ENCODE peak calls at places on chromosomes 2 and 18, in five cellular contexts. Q is neuronal stem cell, H is H9, X is mesenchymal stem cell, K is IMR-90. I is an unnamed sample.

GRCh38 chr18:76610933-76611749 is 116.1 kb upstream of the ZNF516 start:
- DNase-seq in X (peak), K (peak), Q (no peak), H (no peak), I (no peak)

GRCh38 chr2:106781196-106781595 is 104.8 kb downstream of the ST6GAL2 start:
- DNase-seq in H (no peak), K (no peak), X (no peak), Q (no peak), I (no peak)

GRCh38 chr2:206173147-206173546 is 13.5 kb downstream of the EEF1B2 start:
- DNase-seq in K (no peak), H (no peak), Q (no peak), X (no peak), I (no peak)

GRCh38 chr2:239678666-239679296 is 278.0 kb upstream of the HDAC4 start:
- DNase-seq in Q (no peak), K (no peak), H (no peak), X (no peak), I (no peak)

GRCh38 chr2:44894058-44894457 is 47.4 kb upstream of the SIX3 start:
- DNase-seq in Q (no peak), K (no peak), X (no peak), H (no peak), I (no peak)

GRCh38 chr2:195572894-195573293 is 84.1 kb upstream of the SLC39A10 start:
- DNase-seq in X (no peak), H (no peak), K (no peak), Q (no peak), I (no peak)

GRCh38 chr2:212124597-212124996 is 414.0 kb downstream of the ERBB4 start:
- DNase-seq in H (no peak), Q (no peak), K (peak), X (peak), I (peak)

GRCh38 chr18:61735564-61736102 is 157.2 kb downstream of the RNF152 start:
- DNase-seq in X (no peak), Q (no peak), H (no peak), K (no peak), I (no peak)

GRCh38 chr2:231554748-231555545 is 24.7 kb upstream of the NMUR1 start:
- DNase-seq in H (no peak), X (peak), K (peak), Q (no peak), I (no peak)

GRCh38 chr2:190685348-190685747 is 36.5 kb downstream of the NAB1 start:
- DNase-seq in X (no peak), H (no peak), Q (no peak), K (no peak), I (no peak)

GRCh38 chr2:98743835-98744234 is 12.9 kb upstream of the MGAT4A start:
- DNase-seq in K (no peak), Q (no peak), H (no peak), X (no peak), I (no peak)

GRCh38 chr2:237874585-237875161 is 15.2 kb downstream of the RAMP1 start:
- DNase-seq in Q (no peak), K (peak), X (peak), H (no peak), I (peak)

GRCh38 chr2:240926516-240927389 is 20.6 kb downstream of the CROCC2 start:
- DNase-seq in K (peak), Q (no peak), X (no peak), H (peak), I (peak)

GRCh38 chr2:143736904-143737303 is 607.7 kb downstream of the ARHGAP15 start:
- DNase-seq in H (no peak), Q (no peak), K (no peak), X (no peak), I (no peak)

GRCh38 chr2:24209389-24210105 is 34.7 kb downstream of the FAM228A start:
- DNase-seq in H (no peak), K (no peak), Q (no peak), X (no peak), I (no peak)

GRCh38 chr2:59389240-59389639 is 1148.1 kb upstream of the FANCL start:
- DNase-seq in K (no peak), H (no peak), Q (no peak), X (peak), I (peak)

GRCh38 chr2:209422191-209422754 is 1.6 kb upstream of the MAP2 start:
- DNase-seq in X (no peak), Q (no peak), K (no peak), H (no peak), I (no peak)

GRCh38 chr18:79064228-79064627 is 5.0 kb upstream of the ATP9B start:
- DNase-seq in X (no peak), H (no peak), K (no peak), Q (no peak), I (no peak)

GRCh38 chr2:26292646-26293045 is 47.9 kb downstream of the HADHB start:
- DNase-seq in Q (no peak), H (no peak), X (peak), K (peak), I (peak)

GRCh38 chr2:206083602-206084467 is 2.1 kb downstream of the INO80D start:
- DNase-seq in K (no peak), H (peak), Q (no peak), X (peak), I (no peak)

GRCh38 chr2:228613133-228613532 is 431.6 kb upstream of the SPHKAP start:
- DNase-seq in X (peak), Q (no peak), K (peak), H (no peak), I (no peak)

GRCh38 chr2:208370881-208371633 is 35.5 kb upstream of the PTH2R start:
- DNase-seq in H (no peak), K (peak), X (no peak), Q (no peak), I (no peak)

GRCh38 chr2:219045937-219046550 is 4.7 kb upstream of the CFAP65 start:
- DNase-seq in K (peak), Q (peak), H (peak), X (peak), I (peak)

GRCh38 chr2:231671617-231672350 is 36.5 kb upstream of the PTMA start:
- DNase-seq in Q (no peak), H (no peak), K (no peak), X (no peak), I (peak)

GRCh38 chr2:230664128-230664527 is 48.5 kb upstream of the CAB39 start:
- DNase-seq in H (no peak), X (no peak), Q (no peak), K (peak), I (no peak)

GRCh38 chr2:108377411-108377810 is 343 bp upstream of the SULT1C4 start:
- DNase-seq in Q (no peak), X (peak), K (peak), H (no peak), I (no peak)

GRCh38 chr18:36464126-36464651 is 166.7 kb downstream of the FHOD3 start:
- DNase-seq in H (no peak), Q (no peak), K (peak), X (no peak), I (peak)

GRCh38 chr18:25039781-25040180 is 312.2 kb downstream of the ZNF521 start:
- DNase-seq in X (no peak), H (no peak), Q (no peak), K (no peak), I (peak)
- H3K4ac ChIP-seq in X (no peak), H (no peak), Q (no peak), K (no peak), I (no peak)

GRCh38 chr2:234566622-234567021 is 69.7 kb upstream of the ARL4C start:
- DNase-seq in Q (no peak), K (no peak), H (no peak), X (no peak), I (peak)

GRCh38 chr2:234571620-234572407 is 74.9 kb upstream of the ARL4C start:
- DNase-seq in K (peak), H (no peak), Q (no peak), X (no peak), I (peak)

GRCh38 chr2:234565842-234566619 is 69.2 kb upstream of the ARL4C start:
- DNase-seq in X (no peak), Q (no peak), K (no peak), H (no peak), I (peak)

GRCh38 chr2:234570476-234570875 is 73.6 kb upstream of the ARL4C start:
- DNase-seq in Q (no peak), K (no peak), X (no peak), H (no peak), I (peak)

GRCh38 chr2:234569776-234570430 is 73.0 kb upstream of the ARL4C start:
- DNase-seq in H (no peak), X (no peak), K (no peak), Q (no peak), I (peak)
- H3K4me2 ChIP-seq in H (no peak), X (no peak), K (no peak), Q (no peak), I (peak)

DNA sequence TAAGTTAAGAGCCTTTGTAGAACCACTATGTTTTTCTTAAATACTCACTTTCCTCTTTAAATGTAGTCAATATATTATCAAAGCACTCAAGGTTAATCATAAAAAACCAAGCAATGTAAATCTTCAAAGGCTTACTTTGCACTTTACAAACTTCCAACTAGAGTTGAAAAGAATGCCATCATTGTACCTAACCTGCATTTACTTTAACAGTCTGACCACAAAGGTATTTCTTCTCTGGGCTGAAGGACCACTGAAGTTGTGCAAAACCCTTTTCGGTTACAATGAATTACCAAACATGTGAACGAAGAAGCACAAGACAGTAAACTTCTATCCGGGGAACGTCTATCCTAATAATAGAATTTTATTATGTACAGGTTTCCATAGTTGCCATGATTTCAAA is 3.0 kb downstream of the HNRNPLL start:
- DNase-seq in Q (no peak), H (no peak), K (no peak), X (peak), I (peak)
- H3K27ac ChIP-seq in Q (no peak), H (no peak), K (no peak), X (no peak), I (no peak)

DNA sequence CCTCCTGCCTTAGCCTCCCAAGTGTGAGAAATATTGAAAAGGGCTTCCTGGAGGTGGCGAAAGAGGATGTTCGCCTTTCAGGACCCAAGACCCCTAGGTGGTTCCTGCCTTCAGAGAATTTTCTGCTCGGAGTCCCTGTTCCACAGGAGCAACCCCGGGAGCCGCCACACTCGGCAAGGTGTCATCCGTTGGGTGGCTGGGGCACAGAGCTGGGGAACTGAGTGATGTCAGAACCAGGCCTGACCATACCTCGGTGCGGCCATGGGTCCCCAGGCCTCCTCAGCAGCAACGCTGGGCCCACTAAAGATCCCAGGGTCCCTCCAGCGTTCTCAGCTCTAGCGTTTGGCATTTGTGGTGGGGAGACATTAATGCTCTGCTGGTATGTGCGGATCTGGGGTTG is 23.7 kb upstream of the TAF1B start:
- DNase-seq in X (no peak), H (no peak), Q (no peak), K (no peak), I (no peak)
- H3K4ac ChIP-seq in X (no peak), H (no peak), Q (no peak), K (no peak), I (no peak)

GRCh38 chr2:165009466-165009865 is 54.1 kb upstream of the SLC38A11 start:
- DNase-seq in H (no peak), K (peak), Q (no peak), X (no peak), I (no peak)

GRCh38 chr2:165010556-165010955 is 55.2 kb upstream of the SLC38A11 start:
- DNase-seq in X (no peak), Q (no peak), H (no peak), K (no peak), I (no peak)

GRCh38 chr2:165008916-165009315 is 53.6 kb upstream of the SLC38A11 start:
- DNase-seq in H (no peak), X (no peak), Q (no peak), K (no peak), I (peak)

GRCh38 chr2:165013944-165014619 is 58.8 kb upstream of the SLC38A11 start:
- DNase-seq in X (no peak), Q (no peak), H (no peak), K (no peak), I (no peak)

DNA sequence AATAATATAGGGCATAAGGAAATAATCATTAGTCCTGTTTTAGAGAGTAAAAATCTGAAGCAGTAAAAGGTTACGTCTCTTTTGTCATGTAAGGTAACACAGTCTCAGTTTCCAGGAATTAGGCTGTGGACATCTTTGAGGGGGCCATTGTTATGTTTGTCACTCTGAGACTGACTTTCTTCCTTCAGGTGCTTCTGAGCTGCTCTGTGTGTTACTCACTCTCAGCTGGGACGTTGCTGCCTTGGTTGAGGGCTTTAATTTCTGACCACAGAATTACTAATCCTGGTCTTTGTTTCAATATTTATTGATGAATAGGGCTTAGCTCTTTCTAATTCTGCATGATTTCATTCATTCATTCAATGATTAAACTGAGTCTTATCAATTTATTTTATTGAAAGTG is 55.9 kb upstream of the SLC38A11 start:
- DNase-seq in K (no peak), H (no peak), X (no peak), Q (no peak), I (no peak)
- H3K4me2 ChIP-seq in K (no peak), H (no peak), X (no peak), Q (no peak), I (no peak)

GRCh38 chr18:28175047-28175929 is 1.6 kb downstream of the CDH2 start:
- DNase-seq in H (peak), K (peak), Q (peak), X (peak), I (no peak)
- H3K27ac ChIP-seq in H (no peak), K (no peak), Q (peak), X (peak), I (no peak)

DNA sequence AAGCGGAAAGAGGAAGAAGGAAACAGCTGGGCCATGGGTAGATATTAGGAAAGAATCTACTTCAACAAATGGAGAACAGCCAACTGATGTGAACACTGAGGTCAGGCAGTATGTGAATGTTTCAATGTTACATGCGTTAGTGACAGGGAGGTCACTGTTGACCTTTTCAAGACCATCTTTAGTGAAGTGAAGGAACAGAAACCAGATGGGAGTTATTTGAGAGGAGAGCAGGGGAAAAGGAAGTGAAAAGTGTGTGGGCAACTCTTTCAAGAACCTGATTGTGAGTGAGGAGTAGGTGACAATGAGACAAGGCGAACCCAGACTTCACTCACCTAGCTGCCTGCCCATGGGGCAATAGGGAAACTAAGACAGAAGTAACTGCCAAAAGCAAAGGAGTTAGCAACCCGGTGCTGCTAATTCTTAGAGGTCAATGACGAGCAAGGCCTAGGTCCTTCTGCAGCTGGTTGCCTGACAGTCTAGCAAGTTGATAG is 67.0 kb downstream of the SP3 start:
- DNase-seq in Q (no peak), H (no peak), K (no peak), X (no peak), I (no peak)
- H3K4ac ChIP-seq in Q (no peak), H (no peak), K (no peak), X (no peak), I (no peak)

GRCh38 chr2:38808677-38809076 is 30.7 kb downstream of the GEMIN6 start:
- DNase-seq in H (no peak), X (no peak), K (no peak), Q (no peak), I (no peak)
- H3K4me2 ChIP-seq in H (no peak), X (no peak), K (no peak), Q (no peak), I (no peak)

GRCh38 chr2:42045389-42045788 is 2.4 kb upstream of the PKDCC start:
- DNase-seq in Q (no peak), X (no peak), K (no peak), H (no peak), I (no peak)
- H3K27ac ChIP-seq in Q (no peak), X (no peak), K (no peak), H (no peak), I (no peak)

GRCh38 chr2:152175012-152175367 is 573 bp downstream of the STAM2 start:
- DNase-seq in K (no peak), X (no peak), H (no peak), Q (no peak), I (no peak)
- H3K4ac ChIP-seq in K (peak), X (no peak), H (no peak), Q (no peak), I (peak)